ENCODE peak calls at places on chromosomes 12 and 14, in five cellular contexts. One of them, this sample, is unnamed.

GRCh38 chr12:100573499-100574261 is at the start of gene GAS2L3:
- DNase-seq in heart right ventricle: peak; percentile 87
- DNase-seq in body of pancreas: peak; percentile 90
- DNase-seq in heart left ventricle: peak; percentile 94
- DNase-seq in NB4: no peak
- DNase-seq in this sample: peak; percentile 84

GRCh38 chr12:108063192-108063591 is 65.9 kb upstream of the WSCD2 start:
- DNase-seq in heart right ventricle: no peak
- DNase-seq in body of pancreas: no peak
- DNase-seq in heart left ventricle: no peak
- DNase-seq in NB4: peak; percentile 56
- DNase-seq in this sample: peak; percentile 17

GRCh38 chr14:60266021-60266937 is 17.3 kb downstream of the PPM1A start:
- DNase-seq in heart right ventricle: no peak
- DNase-seq in body of pancreas: no peak
- DNase-seq in heart left ventricle: no peak
- DNase-seq in NB4: peak; percentile 18
- DNase-seq in this sample: peak; percentile 33

GRCh38 chr12:53988519-53989226 is 3.7 kb downstream of the HOXC10 start:
- DNase-seq in heart right ventricle: no peak
- DNase-seq in body of pancreas: no peak
- DNase-seq in heart left ventricle: no peak
- DNase-seq in NB4: no peak
- DNase-seq in this sample: no peak

GRCh38 chr12:67410667-67411067 is 141.5 kb downstream of the CAND1 start:
- DNase-seq in heart right ventricle: no peak
- DNase-seq in body of pancreas: peak; percentile 32
- DNase-seq in heart left ventricle: no peak
- DNase-seq in NB4: no peak
- DNase-seq in this sample: no peak

GRCh38 chr14:82642425-82642824 is 1108.8 kb upstream of the SEL1L start:
- DNase-seq in heart right ventricle: no peak
- DNase-seq in body of pancreas: peak; percentile 30
- DNase-seq in heart left ventricle: no peak
- DNase-seq in NB4: no peak
- DNase-seq in this sample: no peak

GRCh38 chr12:122005252-122005651 is 16.4 kb upstream of the BCL7A start:
- DNase-seq in heart right ventricle: no peak
- DNase-seq in body of pancreas: no peak
- DNase-seq in heart left ventricle: no peak
- DNase-seq in NB4: no peak
- DNase-seq in this sample: no peak

GRCh38 chr14:79971330-79971729 is 240.0 kb downstream of the DIO2 start:
- DNase-seq in heart right ventricle: no peak
- DNase-seq in body of pancreas: no peak
- DNase-seq in heart left ventricle: no peak
- DNase-seq in NB4: no peak
- DNase-seq in this sample: no peak

GRCh38 chr12:118840399-118840798 is 140.9 kb upstream of the SRRM4 start:
- DNase-seq in heart right ventricle: no peak
- DNase-seq in body of pancreas: no peak
- DNase-seq in heart left ventricle: no peak
- DNase-seq in NB4: peak; percentile 39
- DNase-seq in this sample: no peak

GRCh38 chr14:51453869-51454268 is 197.8 kb upstream of the FRMD6 start:
- DNase-seq in heart right ventricle: no peak
- DNase-seq in body of pancreas: no peak
- DNase-seq in heart left ventricle: no peak
- DNase-seq in NB4: no peak
- DNase-seq in this sample: no peak

GRCh38 chr12:132610896-132611602 is 667 bp upstream of the LRCOL1 start:
- DNase-seq in heart right ventricle: no peak
- DNase-seq in body of pancreas: no peak
- DNase-seq in heart left ventricle: no peak
- DNase-seq in NB4: no peak
- DNase-seq in this sample: no peak

GRCh38 chr12:116125084-116125483 is 152.4 kb downstream of the MED13L start:
- DNase-seq in heart right ventricle: no peak
- DNase-seq in body of pancreas: no peak
- DNase-seq in heart left ventricle: no peak
- DNase-seq in NB4: no peak
- DNase-seq in this sample: no peak

DNA sequence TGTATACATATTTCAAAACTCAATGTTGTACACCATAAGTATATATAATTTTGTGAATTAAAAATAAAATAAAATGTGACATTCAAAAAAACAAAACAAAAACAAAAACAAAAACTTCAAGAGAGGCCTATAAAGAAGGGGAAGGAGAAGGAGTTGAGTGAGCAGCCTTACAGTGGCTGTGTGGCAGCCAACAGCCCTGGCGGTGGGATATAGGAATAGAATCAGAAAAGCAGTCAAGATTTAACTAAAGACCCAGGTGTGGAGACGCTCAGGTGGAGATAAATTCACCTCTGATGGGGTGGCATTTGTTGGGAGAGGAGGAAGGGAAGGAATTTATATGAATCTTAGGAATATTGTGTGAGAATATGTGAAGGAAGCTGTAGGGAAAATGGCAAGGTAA is 41.8 kb upstream of the E2F7 start:
- DNase-seq in heart right ventricle: no peak
- DNase-seq in body of pancreas: no peak
- DNase-seq in heart left ventricle: no peak
- DNase-seq in NB4: no peak
- DNase-seq in this sample: no peak
- TF ChIP-seq CTCF in heart right ventricle: no peak
- TF ChIP-seq CTCF in body of pancreas: no peak
- TF ChIP-seq CTCF in heart left ventricle: no peak
- TF ChIP-seq CTCF in NB4: no peak
- TF ChIP-seq CTCF in this sample: no peak

DNA sequence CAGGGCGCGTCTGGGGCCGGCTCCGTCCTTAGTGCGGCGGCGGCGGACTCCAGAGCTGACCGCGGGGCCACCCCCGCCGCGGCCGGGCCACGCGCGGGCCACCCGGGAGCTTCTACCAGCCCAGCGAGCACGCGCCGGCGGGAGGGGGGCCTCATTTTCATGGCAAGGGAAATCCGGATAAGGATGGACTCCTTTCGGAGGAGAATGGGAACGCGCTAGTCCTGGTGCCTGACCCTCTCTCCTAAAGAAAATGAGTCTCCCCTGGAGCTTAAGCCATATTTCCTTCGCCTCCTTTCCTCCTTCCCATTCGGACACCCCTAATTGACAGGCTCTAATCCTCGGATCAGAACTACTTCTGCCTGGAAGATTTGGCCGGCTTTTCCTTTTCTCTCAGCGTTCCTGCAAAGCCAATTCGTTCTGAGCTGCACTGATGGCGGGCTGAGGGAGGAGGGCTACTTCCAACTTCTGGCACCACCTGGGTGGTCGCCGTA is 81.8 kb upstream of the HMGA2 start:
- DNase-seq in heart right ventricle: no peak
- DNase-seq in body of pancreas: no peak
- DNase-seq in heart left ventricle: no peak
- DNase-seq in NB4: no peak
- DNase-seq in this sample: peak; percentile 46
- H3K4me3 ChIP-seq in heart right ventricle: peak overlapping the region; percentile 64
- H3K4me3 ChIP-seq in body of pancreas: no peak overlapping the region
- H3K4me3 ChIP-seq in heart left ventricle: peak overlapping the region; percentile 72
- H3K4me3 ChIP-seq in NB4: no peak overlapping the region
- H3K4me3 ChIP-seq in this sample: peak overlapping the region; percentile 77

GRCh38 chr12:86143162-86143561 is 113.0 kb downstream of the MGAT4C start:
- DNase-seq in heart right ventricle: no peak
- DNase-seq in body of pancreas: no peak
- DNase-seq in heart left ventricle: no peak
- DNase-seq in NB4: no peak
- DNase-seq in this sample: no peak

GRCh38 chr12:86148612-86149011 is 107.6 kb downstream of the MGAT4C start:
- DNase-seq in heart right ventricle: no peak
- DNase-seq in body of pancreas: no peak
- DNase-seq in heart left ventricle: no peak
- DNase-seq in NB4: no peak
- DNase-seq in this sample: peak; percentile 18

GRCh38 chr12:86148071-86148470 is 108.1 kb downstream of the MGAT4C start:
- DNase-seq in heart right ventricle: no peak
- DNase-seq in body of pancreas: no peak
- DNase-seq in heart left ventricle: no peak
- DNase-seq in NB4: no peak
- DNase-seq in this sample: no peak
- TF ChIP-seq CTCF in heart right ventricle: no peak
- TF ChIP-seq CTCF in body of pancreas: no peak
- TF ChIP-seq CTCF in heart left ventricle: no peak
- TF ChIP-seq CTCF in NB4: no peak
- TF ChIP-seq CTCF in this sample: no peak

GRCh38 chr12:57694459-57695019 is 607 bp downstream of the OS9 start:
- DNase-seq in heart right ventricle: no peak
- DNase-seq in body of pancreas: no peak
- DNase-seq in heart left ventricle: no peak
- DNase-seq in NB4: peak; percentile 10
- DNase-seq in this sample: no peak

GRCh38 chr12:57693659-57694458 is at the start of gene OS9:
- DNase-seq in heart right ventricle: peak; percentile 99
- DNase-seq in body of pancreas: peak; percentile 98
- DNase-seq in heart left ventricle: peak; percentile 98
- DNase-seq in NB4: peak; percentile 100
- DNase-seq in this sample: peak; percentile 100

GRCh38 chr12:57695770-57696432 is 2.0 kb downstream of the OS9 start:
- DNase-seq in heart right ventricle: no peak
- DNase-seq in body of pancreas: no peak
- DNase-seq in heart left ventricle: no peak
- DNase-seq in NB4: no peak
- DNase-seq in this sample: no peak

GRCh38 chr12:57698414-57698813 is 4.5 kb downstream of the OS9 start:
- DNase-seq in heart right ventricle: no peak
- DNase-seq in body of pancreas: no peak
- DNase-seq in heart left ventricle: no peak
- DNase-seq in NB4: no peak
- DNase-seq in this sample: no peak

GRCh38 chr12:57697076-57697475 is 3.1 kb downstream of the OS9 start:
- DNase-seq in heart right ventricle: no peak
- DNase-seq in body of pancreas: no peak
- DNase-seq in heart left ventricle: no peak
- DNase-seq in NB4: no peak
- DNase-seq in this sample: no peak
- H3K4me3 ChIP-seq in heart right ventricle: no peak overlapping the region
- H3K4me3 ChIP-seq in body of pancreas: no peak overlapping the region
- H3K4me3 ChIP-seq in heart left ventricle: no peak overlapping the region
- H3K4me3 ChIP-seq in NB4: no peak overlapping the region
- H3K4me3 ChIP-seq in this sample: no peak overlapping the region

GRCh38 chr12:12611512-12612306 is at the start of gene CREBL2:
- DNase-seq in heart right ventricle: peak; percentile 94
- DNase-seq in body of pancreas: peak; percentile 96
- DNase-seq in heart left ventricle: peak; percentile 97
- DNase-seq in NB4: peak; percentile 96
- DNase-seq in this sample: peak; percentile 99
- TF ChIP-seq CTCF in heart right ventricle: no peak
- TF ChIP-seq CTCF in body of pancreas: no peak
- TF ChIP-seq CTCF in heart left ventricle: no peak
- TF ChIP-seq CTCF in NB4: no peak
- TF ChIP-seq CTCF in this sample: no peak

GRCh38 chr12:25781223-25781622 is 177.3 kb upstream of the RASSF8 start:
- DNase-seq in heart right ventricle: no peak
- DNase-seq in body of pancreas: no peak
- DNase-seq in heart left ventricle: no peak
- DNase-seq in NB4: no peak
- DNase-seq in this sample: no peak

GRCh38 chr12:25771062-25771461 is 187.4 kb upstream of the RASSF8 start:
- DNase-seq in heart right ventricle: no peak
- DNase-seq in body of pancreas: no peak
- DNase-seq in heart left ventricle: no peak
- DNase-seq in NB4: peak; percentile 89
- DNase-seq in this sample: no peak

DNA sequence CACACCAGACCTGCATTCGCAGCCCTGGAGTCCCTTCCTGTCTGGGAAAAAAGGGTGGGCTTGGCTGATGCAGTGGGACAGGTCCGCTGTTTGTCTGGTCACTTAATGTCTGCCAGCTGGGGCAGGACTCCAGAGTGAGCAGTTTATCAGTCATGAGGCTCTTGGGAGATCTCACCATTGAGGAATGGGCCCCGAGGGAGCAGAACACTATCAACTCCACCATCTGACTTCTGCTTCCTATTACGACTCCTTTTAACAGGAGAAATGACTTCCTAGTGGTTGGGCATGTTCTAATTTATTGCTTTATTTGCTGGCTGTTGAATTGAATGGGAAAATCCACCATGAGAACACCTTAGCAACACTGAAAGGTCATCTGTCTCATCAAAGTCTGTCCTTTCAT is 182.5 kb upstream of the RASSF8 start:
- DNase-seq in heart right ventricle: no peak
- DNase-seq in body of pancreas: no peak
- DNase-seq in heart left ventricle: no peak
- DNase-seq in NB4: peak; percentile 97
- DNase-seq in this sample: no peak
- H3K4me3 ChIP-seq in heart right ventricle: no peak overlapping the region
- H3K4me3 ChIP-seq in body of pancreas: no peak overlapping the region
- H3K4me3 ChIP-seq in heart left ventricle: no peak overlapping the region
- H3K4me3 ChIP-seq in NB4: no peak overlapping the region
- H3K4me3 ChIP-seq in this sample: no peak overlapping the region

GRCh38 chr14:20866194-20866593 is 25.0 kb upstream of the RNASE3 start:
- DNase-seq in heart right ventricle: no peak
- DNase-seq in body of pancreas: no peak
- DNase-seq in heart left ventricle: no peak
- DNase-seq in NB4: no peak
- DNase-seq in this sample: no peak

GRCh38 chr14:20866963-20867362 is 24.2 kb upstream of the RNASE3 start:
- DNase-seq in heart right ventricle: no peak
- DNase-seq in body of pancreas: no peak
- DNase-seq in heart left ventricle: no peak
- DNase-seq in NB4: peak; percentile 41
- DNase-seq in this sample: peak; percentile 24
- TF ChIP-seq CTCF in heart right ventricle: peak; percentile 27
- TF ChIP-seq CTCF in body of pancreas: peak; percentile 34
- TF ChIP-seq CTCF in heart left ventricle: no peak
- TF ChIP-seq CTCF in NB4: peak; percentile 66
- TF ChIP-seq CTCF in this sample: peak; percentile 61

This sample was measured in fibroblast of pulmonary artery.